ENCODE peak calls at places on chromosome 4, in five cellular contexts. A is fibroblast of the aortic adventitia, I is HL-60, V is NCI-H1092, G is cardiac fibroblast. Z is an unnamed sample.

GRCh38 chr4:26806331-26806730 is 54.3 kb upstream of the STIM2 start:
- DNase-seq in A (no peak), G (no peak), V (no peak), I (no peak), Z (no peak)

GRCh38 chr4:47510506-47511143 is 25.6 kb downstream of the ATP10D start:
- DNase-seq in G (peak; percentile 48), A (peak; percentile 58), V (no peak), I (no peak), Z (peak; percentile 68)

GRCh38 chr4:5037553-5038551 is 13.4 kb upstream of the STK32B start:
- DNase-seq in G (peak; percentile 79), I (no peak), V (no peak), A (peak; percentile 91), Z (peak; percentile 83)

GRCh38 chr4:86446996-86447395 is 87.1 kb upstream of the MAPK10 start:
- DNase-seq in I (no peak), V (no peak), A (no peak), G (no peak), Z (no peak)

GRCh38 chr4:156242390-156242789 is 288.7 kb upstream of the CTSO start:
- DNase-seq in A (peak; percentile 15), V (no peak), G (peak; percentile 4), I (no peak), Z (no peak)

GRCh38 chr4:152029631-152030030 is 268.8 kb upstream of the GATB start:
- DNase-seq in G (no peak), I (peak; percentile 30), V (no peak), A (no peak), Z (no peak)

GRCh38 chr4:15652191-15652590 is 3.0 kb downstream of the FBXL5 start:
- DNase-seq in I (no peak), G (no peak), V (no peak), A (peak; percentile 38), Z (peak; percentile 14)

GRCh38 chr4:82865592-82865991 is 25.4 kb downstream of the SEC31A start:
- DNase-seq in G (peak; percentile 93), A (peak; percentile 91), V (no peak), I (peak; percentile 36), Z (peak; percentile 90)

GRCh38 chr4:7366180-7366957 is 68.4 kb downstream of the PSAPL1 start:
- DNase-seq in G (no peak), I (no peak), V (no peak), A (no peak), Z (no peak)

GRCh38 chr4:156971168-156971601 is 414 bp downstream of the PDGFC start:
- DNase-seq in G (no peak), I (no peak), A (no peak), V (no peak), Z (no peak)

GRCh38 chr4:145177906-145178538 is 2.4 kb downstream of the OTUD4 start:
- DNase-seq in G (peak; percentile 49), A (peak; percentile 53), V (no peak), I (peak; percentile 60), Z (peak; percentile 89)

GRCh38 chr4:169249214-169249973 is 21.4 kb downstream of the SH3RF1 start:
- DNase-seq in V (no peak), I (no peak), A (peak; percentile 69), G (peak; percentile 61), Z (peak; percentile 85)

GRCh38 chr4:59612235-59612634 is 1587.9 kb upstream of the ADGRL3 start:
- DNase-seq in V (no peak), A (peak; percentile 80), I (no peak), G (peak; percentile 49), Z (no peak)